ENCODE peak calls at places on chromosomes 6 and 20, in nine cellular contexts. N, C, G, J, R, O, Y, S and Z are unnamed samples.

GRCh38 chr6:19723533-19723932 is 113.6 kb upstream of the ID4 start:
- DNase-seq in Y (peak; percentile 67), G (no peak), N (peak; percentile 81), C (no peak), O (no peak), S (no peak), J (peak; percentile 74), R (no peak), Z (peak; percentile 77)

GRCh38 chr6:10434235-10434634 is 19.4 kb upstream of the TFAP2A start:
- DNase-seq in C (no peak), J (peak; percentile 86), R (no peak), S (no peak), G (no peak), Y (no peak), O (no peak), N (no peak), Z (no peak)

GRCh38 chr6:25366785-25367657 is 87.8 kb downstream of the CARMIL1 start:
- DNase-seq in S (peak; percentile 47), N (peak; percentile 38), Y (no peak), G (no peak), C (no peak), R (no peak), O (peak; percentile 3), J (peak; percentile 73), Z (peak; percentile 16)

GRCh38 chr6:52537001-52537753 is 39.7 kb downstream of the TRAM2 start:
- DNase-seq in O (no peak), N (peak; percentile 75), G (no peak), R (no peak), J (peak; percentile 73), C (no peak), Y (no peak), S (no peak), Z (no peak)

GRCh38 chr20:19995220-19995863 is 21.8 kb upstream of the NAA20 start:
- DNase-seq in N (peak; percentile 78), O (no peak), G (no peak), J (peak; percentile 47), S (no peak), Y (peak; percentile 62), R (no peak), C (no peak), Z (peak; percentile 82)

GRCh38 chr20:24987873-24988835 is 4.4 kb downstream of the APMAP start:
- DNase-seq in Y (no peak), R (no peak), J (no peak), O (no peak), S (peak; percentile 20), G (no peak), N (no peak), C (no peak), Z (no peak)

GRCh38 chr20:24066075-24066700 is 77.6 kb upstream of the GGTLC1 start:
- DNase-seq in R (no peak), C (no peak), O (no peak), Y (no peak), J (no peak), N (no peak), S (no peak), G (no peak), Z (no peak)

GRCh38 chr6:116010400-116011095 is 50.1 kb downstream of the FRK start:
- DNase-seq in C (peak; percentile 13), S (peak; percentile 36), J (peak; percentile 67), O (peak; percentile 17), N (peak; percentile 83), G (peak; percentile 74), R (peak; percentile 2), Y (peak; percentile 59), Z (peak; percentile 81)

GRCh38 chr6:97067045-97067444 is 142.5 kb downstream of the KLHL32 start:
- DNase-seq in G (no peak), Y (no peak), J (no peak), C (no peak), R (no peak), O (no peak), N (no peak), S (no peak), Z (no peak)

GRCh38 chr6:116410945-116411623 is 40.3 kb downstream of the DSE start:
- DNase-seq in O (no peak), G (no peak), J (no peak), S (no peak), N (peak; percentile 65), C (no peak), R (no peak), Y (peak; percentile 22), Z (peak; percentile 70)

GRCh38 chr20:2756056-2756611 is 44.3 kb downstream of the CPXM1 start:
- DNase-seq in R (no peak), O (no peak), S (no peak), Y (peak; percentile 77), G (no peak), C (no peak), N (peak; percentile 66), J (no peak), Z (peak; percentile 65)

GRCh38 chr6:53530346-53530745 is 14.6 kb downstream of the GCLC start:
- DNase-seq in G (peak; percentile 32), S (no peak), C (no peak), Y (peak; percentile 11), R (no peak), O (no peak), J (peak; percentile 72), N (peak; percentile 9), Z (peak; percentile 33)

GRCh38 chr20:3971145-3971544 is 44.2 kb downstream of the RNF24 start:
- DNase-seq in S (no peak), J (no peak), R (no peak), G (no peak), C (no peak), Y (no peak), O (no peak), N (no peak), Z (no peak)

GRCh38 chr6:3848380-3848779 is 793 bp upstream of the FAM50B start:
- DNase-seq in C (no peak), O (no peak), S (peak; percentile 34), Y (peak; percentile 49), J (peak; percentile 80), R (no peak), N (peak; percentile 36), G (no peak), Z (no peak)

GRCh38 chr6:11779308-11780096 is 899 bp upstream of the ADTRP start:
- DNase-seq in C (no peak), N (peak; percentile 51), O (no peak), S (no peak), G (no peak), R (no peak), J (no peak), Y (no peak), Z (no peak)

GRCh38 chr6:125639621-125640020 is 109.8 kb upstream of the HEY2 start:
- DNase-seq in S (no peak), N (peak; percentile 4), C (no peak), J (peak; percentile 91), G (no peak), Y (no peak), O (no peak), R (no peak), Z (no peak)

GRCh38 chr6:94045473-94045872 is 626.1 kb upstream of the EPHA7 start:
- DNase-seq in O (no peak), G (no peak), S (no peak), N (no peak), R (no peak), J (no peak), Y (no peak), C (no peak), Z (no peak)

GRCh38 chr6:145898376-145898775 is 65.8 kb downstream of the SHPRH start:
- DNase-seq in R (no peak), O (no peak), N (peak; percentile 60), S (no peak), C (no peak), G (no peak), J (peak; percentile 90), Y (no peak), Z (no peak)

GRCh38 chr20:35952480-35953410 is 1.6 kb downstream of the SCAND1 start:
- DNase-seq in C (no peak), S (no peak), J (peak; percentile 27), O (no peak), G (no peak), R (no peak), Y (peak; percentile 17), N (peak; percentile 31), Z (peak; percentile 36)

GRCh38 chr6:109322825-109323580 is 59.3 kb downstream of the CD164 start:
- DNase-seq in G (peak; percentile 25), Y (no peak), O (no peak), J (peak; percentile 48), N (no peak), R (no peak), C (no peak), S (no peak), Z (peak; percentile 46)

GRCh38 chr20:59204201-59204894 is 40.7 kb downstream of the ZNF831 start:
- DNase-seq in N (no peak), O (no peak), Y (no peak), R (no peak), J (no peak), C (no peak), G (no peak), S (no peak), Z (no peak)